ENCODE peak calls at places on chromosome 13, in six cellular contexts. One of them, this sample, is unnamed.

GRCh38 chr13:20997301-20998061 is 63.9 kb downstream of the LATS2 start:
- DNase-seq in tibial nerve: no peak
- DNase-seq in A549: no peak
- DNase-seq in uterus: no peak
- DNase-seq in transverse colon: no peak
- DNase-seq in NB4: no peak
- DNase-seq in this sample: no peak

GRCh38 chr13:26476111-26476743 is 81.3 kb upstream of the WASF3 start:
- DNase-seq in tibial nerve: peak; percentile 18
- DNase-seq in A549: no peak
- DNase-seq in uterus: no peak
- DNase-seq in transverse colon: no peak
- DNase-seq in NB4: no peak
- DNase-seq in this sample: no peak

GRCh38 chr13:91247768-91248167 is 99.7 kb upstream of the MIR17HG start:
- DNase-seq in tibial nerve: no peak
- DNase-seq in A549: no peak
- DNase-seq in uterus: no peak
- DNase-seq in transverse colon: no peak
- DNase-seq in NB4: peak; percentile 18
- DNase-seq in this sample: no peak

GRCh38 chr13:74287672-74288169 is 153.5 kb upstream of the KLF12 start:
- DNase-seq in tibial nerve: peak; percentile 60
- DNase-seq in A549: no peak
- DNase-seq in uterus: peak; percentile 76
- DNase-seq in transverse colon: peak; percentile 85
- DNase-seq in NB4: peak; percentile 21
- DNase-seq in this sample: peak; percentile 89

GRCh38 chr13:111407381-111408131 is 87.1 kb downstream of the TEX29 start:
- DNase-seq in tibial nerve: no peak
- DNase-seq in A549: no peak
- DNase-seq in uterus: no peak
- DNase-seq in transverse colon: no peak
- DNase-seq in NB4: no peak
- DNase-seq in this sample: peak; percentile 45

GRCh38 chr13:74114202-74114601 is 20.0 kb downstream of the KLF12 start:
- DNase-seq in tibial nerve: no peak
- DNase-seq in A549: no peak
- DNase-seq in uterus: no peak
- DNase-seq in transverse colon: no peak
- DNase-seq in NB4: no peak
- DNase-seq in this sample: no peak

GRCh38 chr13:60788156-60788829 is 391.3 kb downstream of the TDRD3 start:
- DNase-seq in tibial nerve: peak; percentile 22
- DNase-seq in A549: no peak
- DNase-seq in uterus: peak; percentile 19
- DNase-seq in transverse colon: no peak
- DNase-seq in NB4: no peak
- DNase-seq in this sample: no peak

GRCh38 chr13:56861472-56861871 is 279.2 kb upstream of the PRR20A start:
- DNase-seq in tibial nerve: no peak
- DNase-seq in A549: no peak
- DNase-seq in uterus: no peak
- DNase-seq in transverse colon: no peak
- DNase-seq in NB4: no peak
- DNase-seq in this sample: no peak

GRCh38 chr13:59176775-59177174 is 987.0 kb downstream of the DIAPH3 start:
- DNase-seq in tibial nerve: no peak
- DNase-seq in A549: no peak
- DNase-seq in uterus: no peak
- DNase-seq in transverse colon: no peak
- DNase-seq in NB4: peak; percentile 30
- DNase-seq in this sample: no peak

GRCh38 chr13:75798353-75799245 is 162.5 kb downstream of the LMO7 start:
- DNase-seq in tibial nerve: no peak
- DNase-seq in A549: no peak
- DNase-seq in uterus: no peak
- DNase-seq in transverse colon: no peak
- DNase-seq in NB4: no peak
- DNase-seq in this sample: no peak

GRCh38 chr13:46124531-46124966 is 19.7 kb upstream of the CPB2 start:
- DNase-seq in tibial nerve: no peak
- DNase-seq in A549: no peak
- DNase-seq in uterus: no peak
- DNase-seq in transverse colon: no peak
- DNase-seq in NB4: peak; percentile 85
- DNase-seq in this sample: peak; percentile 84
- TF ChIP-seq POLR2A in tibial nerve: no peak
- TF ChIP-seq POLR2A in A549: no peak
- TF ChIP-seq POLR2A in uterus: no peak
- TF ChIP-seq POLR2A in transverse colon: no peak
- TF ChIP-seq POLR2A in NB4: no peak
- TF ChIP-seq POLR2A in this sample: no peak

GRCh38 chr13:48532473-48533206 is at the start of gene RCBTB2:
- DNase-seq in tibial nerve: peak; percentile 93
- DNase-seq in A549: peak; percentile 87
- DNase-seq in uterus: peak; percentile 98
- DNase-seq in transverse colon: peak; percentile 99
- DNase-seq in NB4: peak; percentile 99
- DNase-seq in this sample: peak; percentile 100

GRCh38 chr13:48530833-48531232 is 2.0 kb downstream of the RCBTB2 start:
- DNase-seq in tibial nerve: no peak
- DNase-seq in A549: no peak
- DNase-seq in uterus: no peak
- DNase-seq in transverse colon: no peak
- DNase-seq in NB4: no peak
- DNase-seq in this sample: no peak

GRCh38 chr13:48532146-48532472 is 771 bp downstream of the RCBTB2 start:
- DNase-seq in tibial nerve: peak; percentile 39
- DNase-seq in A549: no peak
- DNase-seq in uterus: no peak
- DNase-seq in transverse colon: no peak
- DNase-seq in NB4: no peak
- DNase-seq in this sample: no peak

GRCh38 chr13:48533207-48533499 is 273 bp upstream of the RCBTB2 start:
- DNase-seq in tibial nerve: no peak
- DNase-seq in A549: peak; percentile 3
- DNase-seq in uterus: no peak
- DNase-seq in transverse colon: no peak
- DNase-seq in NB4: no peak
- DNase-seq in this sample: no peak

DNA sequence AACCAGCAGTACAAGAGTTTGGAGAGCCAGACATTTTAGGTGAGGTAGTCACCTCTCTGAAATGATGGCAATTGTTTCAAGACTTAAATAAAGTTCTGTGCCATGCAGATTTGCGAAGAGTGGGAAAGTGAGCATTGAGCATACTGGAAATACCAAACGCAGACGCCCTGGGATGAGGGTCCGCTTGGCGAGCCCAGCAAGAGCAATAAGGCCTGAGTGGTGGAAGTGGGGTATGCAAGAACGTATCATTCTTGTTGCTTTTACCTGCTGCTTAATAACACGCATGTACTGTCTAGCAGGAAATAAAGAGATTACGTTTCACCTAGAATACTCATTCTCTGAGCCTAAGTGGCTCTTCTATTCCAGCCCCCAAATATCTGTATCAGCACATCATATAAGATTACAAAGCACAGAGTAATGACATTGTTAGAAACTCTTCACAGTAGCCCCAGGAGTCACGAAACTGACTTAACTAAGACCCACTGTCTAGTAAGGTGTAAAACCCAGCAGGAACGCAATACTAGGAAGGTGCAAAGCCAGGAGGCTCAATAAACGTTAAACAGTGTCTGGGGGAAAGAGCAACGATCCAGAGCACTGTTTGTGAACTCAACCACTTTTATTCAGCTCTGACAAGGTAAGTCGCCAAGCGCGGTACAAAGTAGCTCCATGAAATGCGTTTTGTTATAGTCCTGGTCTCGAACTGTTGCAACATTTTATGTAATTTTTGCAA is 1.3 kb downstream of the RCBTB2 start:
- DNase-seq in tibial nerve: no peak
- DNase-seq in A549: no peak
- DNase-seq in uterus: peak; percentile 24
- DNase-seq in transverse colon: no peak
- DNase-seq in NB4: peak; percentile 45
- DNase-seq in this sample: no peak
- H3K4me3 ChIP-seq in tibial nerve: peak overlapping the region; percentile 63
- H3K4me3 ChIP-seq in A549: peak overlapping the region; percentile 62
- H3K4me3 ChIP-seq in uterus: peak overlapping the region; percentile 81
- H3K4me3 ChIP-seq in transverse colon: peak overlapping the region; percentile 30
- H3K4me3 ChIP-seq in NB4: peak overlapping the region; percentile 85
- H3K4me3 ChIP-seq in this sample: peak overlapping the region; percentile 56

GRCh38 chr13:43270043-43270830 is 246.9 kb downstream of the DNAJC15 start:
- DNase-seq in tibial nerve: no peak
- DNase-seq in A549: no peak
- DNase-seq in uterus: no peak
- DNase-seq in transverse colon: no peak
- DNase-seq in NB4: no peak
- DNase-seq in this sample: no peak

GRCh38 chr13:43272866-43273265 is 249.5 kb downstream of the DNAJC15 start:
- DNase-seq in tibial nerve: no peak
- DNase-seq in A549: no peak
- DNase-seq in uterus: no peak
- DNase-seq in transverse colon: no peak
- DNase-seq in NB4: no peak
- DNase-seq in this sample: no peak

GRCh38 chr13:43273362-43273761 is 250.0 kb downstream of the DNAJC15 start:
- DNase-seq in tibial nerve: no peak
- DNase-seq in A549: no peak
- DNase-seq in uterus: no peak
- DNase-seq in transverse colon: no peak
- DNase-seq in NB4: no peak
- DNase-seq in this sample: no peak

GRCh38 chr13:43269037-43269476 is 245.7 kb downstream of the DNAJC15 start:
- DNase-seq in tibial nerve: no peak
- DNase-seq in A549: peak; percentile 34
- DNase-seq in uterus: peak; percentile 60
- DNase-seq in transverse colon: peak; percentile 62
- DNase-seq in NB4: no peak
- DNase-seq in this sample: no peak

DNA sequence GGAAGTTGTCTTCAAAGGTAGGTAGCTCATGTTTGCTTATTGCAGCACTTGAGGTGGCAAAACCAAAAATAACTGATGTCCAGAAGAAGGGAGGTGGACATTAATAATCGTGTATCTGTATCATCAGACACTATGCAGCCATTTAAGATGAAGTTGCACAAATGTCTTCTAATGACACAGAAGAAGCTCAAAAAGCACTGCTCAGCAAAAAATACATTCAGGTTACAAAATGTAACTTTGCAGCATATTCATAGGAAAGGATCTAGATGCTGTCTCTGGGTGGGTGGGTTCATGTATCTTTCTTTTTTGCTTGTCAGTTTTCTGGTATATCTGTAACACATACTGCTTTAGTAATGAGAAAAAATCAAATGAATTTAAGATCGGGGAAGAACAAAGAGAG is 247.8 kb downstream of the DNAJC15 start:
- DNase-seq in tibial nerve: no peak
- DNase-seq in A549: no peak
- DNase-seq in uterus: no peak
- DNase-seq in transverse colon: no peak
- DNase-seq in NB4: no peak
- DNase-seq in this sample: no peak
- TF ChIP-seq POLR2A in tibial nerve: no peak
- TF ChIP-seq POLR2A in A549: no peak
- TF ChIP-seq POLR2A in uterus: no peak
- TF ChIP-seq POLR2A in transverse colon: no peak
- TF ChIP-seq POLR2A in NB4: no peak
- TF ChIP-seq POLR2A in this sample: no peak

DNA sequence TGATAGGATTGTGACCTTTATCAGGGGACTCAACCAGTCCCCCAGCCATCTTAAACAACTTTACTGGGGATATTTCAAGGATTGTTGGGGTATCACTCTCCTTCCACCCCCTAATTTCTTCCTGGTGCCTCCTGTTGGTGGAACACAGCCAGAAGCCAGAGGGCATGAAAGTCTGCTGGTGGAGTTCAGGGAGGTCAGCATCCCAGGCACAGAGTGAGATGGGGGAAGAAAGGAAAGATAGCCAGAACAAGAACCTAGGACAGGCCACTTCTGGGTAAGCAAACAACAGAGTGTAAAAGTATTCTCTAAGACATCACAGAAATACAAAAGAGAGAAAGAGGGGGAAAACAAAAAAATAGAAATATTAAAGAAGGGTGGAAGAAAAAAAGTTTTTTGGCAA is 101.8 kb downstream of the SPRY2 start:
- DNase-seq in tibial nerve: no peak
- DNase-seq in A549: no peak
- DNase-seq in uterus: no peak
- DNase-seq in transverse colon: no peak
- DNase-seq in NB4: no peak
- DNase-seq in this sample: no peak
- H3K4me3 ChIP-seq in tibial nerve: no peak overlapping the region
- H3K4me3 ChIP-seq in A549: no peak overlapping the region
- H3K4me3 ChIP-seq in uterus: no peak overlapping the region
- H3K4me3 ChIP-seq in transverse colon: no peak overlapping the region
- H3K4me3 ChIP-seq in NB4: no peak overlapping the region
- H3K4me3 ChIP-seq in this sample: no peak overlapping the region